ENCODE peak calls at places on chromosomes 7 and 10, in four cellular contexts. R is epithelial cell of esophagus; D is GM13976; M is activated CD8-positive, alpha-beta T cell treated with anti-CD3 and anti-CD28 coated beads for 36 hours. Z is an unnamed sample.

GRCh38 chr10:117107280-117107679 is 30.8 kb downstream of the VAX1 start:
- DNase-seq in R (no peak), M (no peak), D (no peak), Z (no peak)

GRCh38 chr10:51014680-51015425 is 59.4 kb upstream of the PRKG1 start:
- DNase-seq in D (no peak), M (no peak), R (no peak), Z (no peak)

GRCh38 chr10:2508971-2509605 is 558.3 kb upstream of the PFKP start:
- DNase-seq in R (peak), D (no peak), M (no peak), Z (no peak)

GRCh38 chr10:77498210-77498609 is 139.4 kb downstream of the KCNMA1 start:
- DNase-seq in R (no peak), D (no peak), M (no peak), Z (no peak)

GRCh38 chr7:104946338-104946737 is 67.7 kb upstream of the KMT2E start:
- DNase-seq in M (no peak), D (no peak), R (peak), Z (no peak)

GRCh38 chr10:1577371-1577770 is 160.0 kb downstream of the ADARB2 start:
- DNase-seq in D (no peak), R (no peak), M (no peak), Z (no peak)

GRCh38 chr10:116866987-116867595 is 17.8 kb downstream of the ENO4 start:
- DNase-seq in R (peak), M (no peak), D (no peak), Z (no peak)

GRCh38 chr7:47403341-47403866 is 178.5 kb downstream of the TNS3 start:
- DNase-seq in R (no peak), D (no peak), M (no peak), Z (no peak)

GRCh38 chr10:75430000-75430763 is 1.2 kb upstream of the LRMDA start:
- DNase-seq in R (peak), M (no peak), D (no peak), Z (no peak)

GRCh38 chr10:50794490-50794889 is 54.8 kb downstream of the ASAH2B start:
- DNase-seq in D (no peak), M (no peak), R (peak), Z (no peak)

GRCh38 chr10:86195521-86195920 is 171.1 kb downstream of the GRID1 start:
- DNase-seq in M (no peak), D (no peak), R (no peak), Z (no peak)

GRCh38 chr10:73923935-73924598 is 13.1 kb downstream of the PLAU start:
- DNase-seq in M (no peak), D (no peak), R (no peak), Z (no peak)

GRCh38 chr7:99029481-99030144 is 114.3 kb downstream of the SMURF1 start:
- DNase-seq in M (no peak), R (no peak), D (no peak), Z (no peak)

GRCh38 chr10:102403115-102403514 is 7.6 kb downstream of the NFKB2 start:
- DNase-seq in M (no peak), R (no peak), D (no peak), Z (no peak)

GRCh38 chr7:89994483-89994882 is 159.8 kb upstream of the STEAP1 start:
- DNase-seq in M (no peak), D (no peak), R (peak), Z (no peak)

GRCh38 chr7:31933481-31933880 is 136.7 kb downstream of the PDE1C start:
- DNase-seq in R (peak), M (no peak), D (no peak), Z (no peak)

GRCh38 chr10:44980309-44981171 is 1.9 kb upstream of the DEPP1 start:
- DNase-seq in R (peak), M (no peak), D (peak), Z (peak)

GRCh38 chr10:100006241-100006886 is 3.4 kb downstream of the DNMBP start:
- DNase-seq in D (peak), M (peak), R (peak), Z (peak)

GRCh38 chr10:96991313-96991841 is 159.3 kb downstream of the LCOR start:
- DNase-seq in R (peak), M (no peak), D (no peak), Z (no peak)

GRCh38 chr7:27579565-27579964 is 83.1 kb downstream of the HIBADH start:
- DNase-seq in M (no peak), D (no peak), R (no peak), Z (no peak)

GRCh38 chr7:26167293-26167934 is 15.4 kb downstream of the NFE2L3 start:
- DNase-seq in R (peak), D (no peak), M (peak), Z (peak)

GRCh38 chr7:131908719-131909118 is 352.3 kb upstream of the PODXL start:
- DNase-seq in D (no peak), M (no peak), R (no peak), Z (no peak)

GRCh38 chr10:59668081-59668480 is 41.6 kb downstream of the SLC16A9 start:
- DNase-seq in D (no peak), M (no peak), R (no peak), Z (no peak)

GRCh38 chr7:20514364-20514763 is 101.1 kb upstream of the ABCB5 start:
- DNase-seq in D (no peak), R (peak), M (no peak), Z (no peak)

GRCh38 chr10:107059058-107059457 is 105.4 kb downstream of the SORCS1 start:
- DNase-seq in R (no peak), M (no peak), D (no peak), Z (no peak)

GRCh38 chr7:68622500-68622899 is 975.8 kb upstream of the AUTS2 start:
- DNase-seq in R (no peak), M (no peak), D (no peak), Z (no peak)

GRCh38 chr10:79602953-79603352 is 7.8 kb upstream of the SFTPA1 start:
- DNase-seq in R (no peak), M (no peak), D (no peak), Z (no peak)

GRCh38 chr10:79604294-79604693 is 6.4 kb upstream of the SFTPA1 start:
- DNase-seq in R (no peak), M (no peak), D (no peak), Z (no peak)

GRCh38 chr10:79610601-79611191 is at the start of gene SFTPA1:
- DNase-seq in M (no peak), R (no peak), D (no peak), Z (no peak)

GRCh38 chr10:79605308-79605707 is 5.4 kb upstream of the SFTPA1 start:
- DNase-seq in D (no peak), M (no peak), R (no peak), Z (no peak)

DNA sequence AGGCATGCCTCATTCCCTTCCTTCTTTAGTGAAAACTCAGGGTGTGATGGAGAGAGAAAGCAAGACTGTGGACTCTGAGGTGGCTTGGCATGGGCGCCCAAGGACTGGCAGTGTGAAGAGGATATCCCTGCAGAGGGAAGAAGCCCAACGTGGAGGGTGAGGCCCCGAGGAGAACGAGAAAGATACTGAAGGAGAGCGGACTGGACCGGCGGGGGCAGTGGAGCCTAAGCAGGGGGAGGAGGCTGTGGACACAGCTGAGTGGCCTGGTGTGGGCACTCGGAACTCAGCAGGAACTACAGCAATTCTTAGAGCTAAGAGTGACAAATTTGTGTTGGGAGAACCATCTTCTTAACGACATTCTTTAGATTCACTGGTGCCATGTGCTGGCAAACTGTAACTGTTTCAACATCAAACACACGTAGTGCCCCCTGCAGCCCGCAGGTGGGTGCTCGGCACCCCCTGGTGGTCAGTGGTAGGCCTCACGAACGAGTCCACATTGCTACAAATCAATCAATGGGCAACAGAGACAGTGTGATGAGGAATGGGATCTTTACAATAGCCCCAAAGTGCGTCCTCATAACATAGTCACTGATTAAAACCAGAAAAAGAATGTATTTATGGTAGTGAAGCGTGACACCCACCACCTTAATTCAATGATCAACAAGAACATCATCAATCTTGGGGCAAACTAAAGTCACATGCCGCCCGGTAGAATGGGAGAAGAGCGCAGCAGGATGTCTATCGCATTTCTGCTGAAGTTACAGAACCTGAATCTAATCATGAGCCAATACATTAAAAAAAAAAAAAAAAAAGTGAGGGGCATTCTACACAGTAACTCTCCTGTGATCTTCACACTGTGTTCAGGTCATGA is 2.0 kb upstream of the SFTPA1 start:
- DNase-seq in M (peak), D (peak), R (peak), Z (peak)
- TF ChIP-seq CTCF in M (peak), D (peak), R (peak), Z (peak)

DNA sequence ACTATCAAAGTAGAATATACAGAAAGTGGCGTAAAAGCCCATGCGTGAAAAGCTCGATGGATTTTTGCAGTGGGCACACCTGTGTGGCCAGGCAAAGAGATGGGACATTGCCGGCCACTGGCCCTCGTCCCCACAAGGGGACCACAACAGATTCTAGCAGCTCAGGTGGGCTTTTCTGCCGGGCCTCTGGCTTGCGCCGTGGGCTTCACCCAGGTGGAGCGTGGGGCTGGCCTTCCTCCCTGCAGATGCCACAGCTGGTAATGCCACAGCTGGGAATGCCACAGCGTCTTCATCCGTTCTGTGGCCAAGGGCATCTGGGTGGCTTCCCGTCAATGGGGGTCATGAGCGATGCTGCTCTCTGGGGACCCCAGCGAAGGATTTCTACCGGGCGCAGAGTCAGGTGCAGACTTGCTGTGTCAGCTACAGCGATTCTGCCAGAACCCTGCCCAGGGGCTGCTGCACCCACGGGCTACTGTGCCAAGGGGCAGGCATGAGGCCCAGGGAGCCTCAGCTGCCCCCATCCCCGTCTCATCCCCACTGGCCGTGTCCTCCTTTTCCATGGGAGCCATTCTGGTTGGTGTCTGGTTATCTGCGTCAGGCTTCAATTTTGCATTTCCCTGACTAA is 52.5 kb upstream of the NKX6-2 start:
- DNase-seq in R (no peak), D (no peak), M (no peak), Z (no peak)
- TF ChIP-seq CTCF in R (no peak), D (no peak), M (no peak), Z (no peak)

GRCh38 chr10:13589316-13589715 is 2.6 kb downstream of the PRPF18 start:
- DNase-seq in R (peak), D (no peak), M (no peak), Z (no peak)
- TF ChIP-seq CTCF in R (peak), D (no peak), M (no peak), Z (no peak)

DNA sequence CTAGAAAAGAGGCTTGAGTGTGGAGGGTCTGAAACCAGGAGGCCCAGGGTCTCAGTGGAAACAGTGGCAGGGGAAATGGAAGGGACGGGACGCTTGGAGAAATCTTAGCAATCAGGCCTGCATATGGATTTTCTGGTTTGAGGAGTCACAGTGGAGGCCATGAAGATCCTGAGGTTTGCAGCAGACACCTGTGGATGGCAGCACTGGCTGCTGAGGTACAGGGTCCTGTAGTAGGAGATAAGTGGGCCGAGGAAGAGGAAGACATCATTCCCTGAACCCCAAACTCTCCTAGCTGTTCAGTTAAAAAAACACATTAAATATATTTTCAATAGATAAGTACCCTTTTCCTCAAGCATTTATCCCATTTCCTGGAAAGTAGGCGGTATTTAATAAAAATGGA is 208.8 kb upstream of the IGFBP3 start:
- DNase-seq in M (no peak), R (no peak), D (no peak), Z (no peak)
- TF ChIP-seq CTCF in M (no peak), R (no peak), D (no peak), Z (no peak)

GRCh38 chr7:2566890-2567662 is 8.3 kb downstream of the IQCE start:
- DNase-seq in R (no peak), M (no peak), D (peak), Z (peak)
- TF ChIP-seq CTCF in R (no peak), M (no peak), D (no peak), Z (no peak)

GRCh38 chr7:140983802-140984201 is 30.9 kb downstream of the MRPS33 start:
- DNase-seq in D (peak), M (peak), R (no peak), Z (no peak)
- TF ChIP-seq CTCF in D (no peak), M (peak), R (no peak), Z (no peak)

GRCh38 chr7:55248526-55248925 is 116.6 kb upstream of the LANCL2 start:
- DNase-seq in R (no peak), M (no peak), D (no peak), Z (no peak)

GRCh38 chr7:55251313-55251712 is 113.8 kb upstream of the LANCL2 start:
- DNase-seq in R (no peak), M (no peak), D (no peak), Z (no peak)

GRCh38 chr7:55249332-55249731 is 115.8 kb upstream of the LANCL2 start:
- DNase-seq in D (no peak), R (no peak), M (no peak), Z (no peak)

GRCh38 chr7:55251911-55252310 is 113.2 kb upstream of the LANCL2 start:
- DNase-seq in D (no peak), M (no peak), R (no peak), Z (no peak)

DNA sequence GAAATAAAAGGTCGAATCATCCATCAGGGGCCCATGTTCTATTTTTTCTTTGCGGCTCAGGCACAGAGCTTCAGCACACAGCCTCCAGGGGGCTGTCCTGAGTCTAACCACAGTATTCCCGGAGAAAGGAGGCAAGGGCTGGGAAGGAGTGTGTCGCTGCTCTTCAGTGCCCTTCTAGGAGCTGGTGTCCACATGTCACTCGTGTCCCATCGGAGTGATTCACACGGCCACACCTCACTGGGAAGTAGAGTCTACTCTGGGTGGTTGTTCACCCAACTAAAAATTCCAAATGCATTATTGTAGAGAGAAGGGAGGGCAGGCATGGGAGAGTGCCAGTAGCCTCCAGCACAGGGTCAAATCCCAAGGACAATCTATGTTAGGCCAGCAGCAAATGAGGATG is 114.8 kb upstream of the LANCL2 start:
- DNase-seq in D (no peak), R (peak), M (no peak), Z (no peak)
- TF ChIP-seq CTCF in D (no peak), R (peak), M (no peak), Z (no peak)

DNA sequence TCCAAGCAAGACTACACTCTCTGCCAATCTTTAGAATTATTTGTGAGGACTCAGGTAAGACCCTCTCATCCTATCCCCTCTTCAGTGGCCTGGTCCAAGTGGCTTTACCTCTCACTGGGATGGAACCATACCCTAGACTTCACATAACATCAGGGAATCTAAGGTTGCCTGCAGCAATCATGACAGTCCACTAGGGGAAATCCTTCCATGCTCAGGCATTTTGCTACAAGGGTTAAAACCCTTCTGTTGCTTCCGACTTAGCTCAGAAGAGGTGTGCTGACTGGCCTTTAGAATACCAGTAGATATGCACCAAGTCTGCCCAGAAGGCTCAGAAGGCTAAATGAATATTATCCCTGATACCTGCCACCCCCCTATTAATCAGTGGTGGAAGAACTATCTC is 24.9 kb upstream of the NPS start:
- DNase-seq in R (no peak), D (no peak), M (no peak), Z (no peak)
- TF ChIP-seq CTCF in R (peak), D (no peak), M (no peak), Z (no peak)

DNA sequence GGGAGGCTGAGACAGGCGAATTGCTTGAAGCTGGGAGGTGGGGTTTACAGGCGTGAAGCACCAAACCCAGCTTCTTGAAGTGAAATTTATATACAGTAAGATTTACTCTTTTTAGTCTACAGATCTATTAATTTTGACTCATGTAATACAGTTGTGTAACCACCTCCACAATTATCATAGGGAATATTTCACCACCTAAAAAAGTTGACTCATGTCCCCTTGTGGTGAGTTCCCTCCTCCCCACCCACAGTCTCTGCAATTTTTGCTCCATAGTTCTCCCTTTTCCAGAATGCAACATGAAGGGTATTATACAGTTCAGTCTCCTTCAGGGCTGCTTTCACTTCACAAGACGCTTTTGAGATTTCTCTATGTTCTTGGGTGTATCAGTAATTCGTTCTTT is 156.8 kb downstream of the FAM107B start:
- DNase-seq in M (no peak), D (no peak), R (peak), Z (no peak)
- TF ChIP-seq CTCF in M (no peak), D (no peak), R (peak), Z (no peak)

GRCh38 chr10:5012595-5012994 is 8.9 kb upstream of the AKR1C2 start:
- DNase-seq in R (no peak), D (no peak), M (no peak), Z (no peak)

GRCh38 chr10:5013385-5013784 is 9.7 kb upstream of the AKR1C2 start:
- DNase-seq in R (peak), D (no peak), M (no peak), Z (no peak)

GRCh38 chr10:5018150-5018549 is 14.5 kb upstream of the AKR1C2 start:
- DNase-seq in D (no peak), R (no peak), M (no peak), Z (no peak)

GRCh38 chr10:5014936-5015335 is 11.3 kb upstream of the AKR1C2 start:
- DNase-seq in D (no peak), R (peak), M (no peak), Z (no peak)
- TF ChIP-seq CTCF in D (no peak), R (peak), M (no peak), Z (no peak)

Z was measured in GM20000.